ENCODE peak calls at places on chromosomes 7 and 10, in eight cellular contexts. G is cardiac muscle cell; U is activated naive CD4-positive, alpha-beta T cell treated with Interleukin-2 at 50 U/mL for 16 hours; I is ovary; N is naive thymus-derived CD4-positive, alpha-beta T cell; B is AG08396; F is activated CD8-positive, alpha-beta T cell treated with anti-CD3 and anti-CD28 coated beads for 36 hours; Q is SK-MEL-5. M is an unnamed sample.

GRCh38 chr10:23826399-23826798 is 382.5 kb upstream of the KIAA1217 start:
- DNase-seq in G (peak; percentile 80), U (no peak), I (no peak), N (no peak), B (peak; percentile 3), F (peak; percentile 12), Q (peak; percentile 20), M (peak; percentile 38)

GRCh38 chr10:103021897-103022286 is 103.8 kb downstream of the CNNM2 start:
- DNase-seq in G (no peak), U (no peak), I (no peak), N (no peak), B (peak; percentile 61), F (peak; percentile 7), Q (peak; percentile 81), M (no peak)

GRCh38 chr7:12403287-12404181 is at the start of gene VWDE:
- DNase-seq in G (peak; percentile 90), U (peak; percentile 74), I (peak; percentile 12), N (peak; percentile 54), B (peak; percentile 8), F (peak; percentile 79), Q (no peak), M (peak; percentile 52)

GRCh38 chr10:132549416-132549815 is 11.8 kb downstream of the INPP5A start:
- DNase-seq in G (no peak), U (no peak), I (peak; percentile 19), N (no peak), B (no peak), F (no peak), Q (no peak), M (no peak)

GRCh38 chr7:19928247-19928646 is 154.8 kb upstream of the TMEM196 start:
- DNase-seq in G (no peak), U (no peak), I (no peak), N (no peak), B (no peak), F (no peak), Q (no peak), M (no peak)

GRCh38 chr10:25865267-25865666 is 68.8 kb upstream of the MYO3A start:
- DNase-seq in G (no peak), U (no peak), I (no peak), N (no peak), B (no peak), F (no peak), Q (peak; percentile 63), M (no peak)

GRCh38 chr7:137931823-137932222 is 70.1 kb downstream of the CREB3L2 start:
- DNase-seq in G (no peak), U (no peak), I (no peak), N (no peak), B (no peak), F (no peak), Q (no peak), M (no peak)

GRCh38 chr7:84154991-84155781 is 39.4 kb downstream of the SEMA3A start:
- DNase-seq in G (no peak), U (no peak), I (no peak), N (no peak), B (no peak), F (no peak), Q (no peak), M (no peak)

GRCh38 chr10:96743988-96744585 is 23.8 kb upstream of the PIK3AP1 start:
- DNase-seq in G (peak; percentile 32), U (no peak), I (no peak), N (no peak), B (no peak), F (no peak), Q (peak; percentile 38), M (no peak)

GRCh38 chr7:86926732-86927131 is 132.7 kb downstream of the ELAPOR2 start:
- DNase-seq in G (peak; percentile 69), U (no peak), I (no peak), N (peak; percentile 56), B (peak; percentile 46), F (peak; percentile 42), Q (peak; percentile 86), M (peak; percentile 60)

GRCh38 chr7:468681-469590 is 50.7 kb downstream of the PDGFA start:
- DNase-seq in G (no peak), U (no peak), I (peak; percentile 9), N (no peak), B (no peak), F (peak; percentile 47), Q (no peak), M (no peak)

GRCh38 chr7:27199820-27200760 is at the start of gene HOXA13:
- DNase-seq in G (peak; percentile 67), U (no peak), I (no peak), N (no peak), B (no peak), F (peak; percentile 34), Q (peak; percentile 79), M (no peak)

GRCh38 chr7:30465342-30466170 is 13.0 kb downstream of the NOD1 start:
- DNase-seq in G (no peak), U (no peak), I (no peak), N (no peak), B (no peak), F (no peak), Q (no peak), M (no peak)

GRCh38 chr10:102593804-102594079 is 50.5 kb upstream of the TRIM8 start:
- DNase-seq in G (no peak), U (no peak), I (no peak), N (no peak), B (no peak), F (no peak), Q (no peak), M (no peak)

GRCh38 chr7:503575-504111 is 16.0 kb downstream of the PDGFA start:
- DNase-seq in G (no peak), U (no peak), I (no peak), N (no peak), B (no peak), F (no peak), Q (no peak), M (no peak)

GRCh38 chr10:5196613-5197234 is at the start of gene AKR1C4:
- DNase-seq in G (no peak), U (no peak), I (no peak), N (no peak), B (no peak), F (no peak), Q (no peak), M (no peak)

GRCh38 chr10:33556581-33556980 is 222.1 kb upstream of the NRP1 start:
- DNase-seq in G (peak; percentile 29), U (no peak), I (no peak), N (no peak), B (no peak), F (no peak), Q (no peak), M (no peak)

GRCh38 chr10:33706191-33706590 is 371.7 kb upstream of the NRP1 start:
- DNase-seq in G (no peak), U (no peak), I (no peak), N (no peak), B (no peak), F (no peak), Q (no peak), M (no peak)

GRCh38 chr7:100803398-100804161 is 23.7 kb downstream of the EPHB4 start:
- DNase-seq in G (peak; percentile 91), U (no peak), I (peak; percentile 87), N (peak; percentile 25), B (peak; percentile 94), F (peak; percentile 72), Q (peak; percentile 97), M (peak; percentile 96)

GRCh38 chr7:155490697-155491628 is 33.0 kb downstream of the EN2 start:
- DNase-seq in G (no peak), U (peak; percentile 35), I (no peak), N (no peak), B (peak; percentile 64), F (peak; percentile 69), Q (no peak), M (peak; percentile 65)

GRCh38 chr7:28483868-28484267 is 71.5 kb downstream of the CREB5 start:
- DNase-seq in G (no peak), U (no peak), I (no peak), N (no peak), B (no peak), F (no peak), Q (no peak), M (no peak)

GRCh38 chr7:138338361-138338760 is 121.7 kb upstream of the TRIM24 start:
- DNase-seq in G (no peak), U (no peak), I (peak; percentile 69), N (no peak), B (no peak), F (no peak), Q (no peak), M (peak; percentile 63)

GRCh38 chr7:69764071-69764470 is 165.8 kb downstream of the AUTS2 start:
- DNase-seq in G (no peak), U (no peak), I (no peak), N (no peak), B (no peak), F (no peak), Q (no peak), M (no peak)

GRCh38 chr10:24866615-24867583 is 85.5 kb downstream of the PRTFDC1 start:
- DNase-seq in G (no peak), U (no peak), I (peak; percentile 40), N (no peak), B (peak; percentile 53), F (no peak), Q (peak; percentile 75), M (peak; percentile 58)

GRCh38 chr10:69684020-69684980 is 54.3 kb downstream of the FAM241B start:
- DNase-seq in G (peak; percentile 29), U (no peak), I (peak; percentile 34), N (no peak), B (no peak), F (no peak), Q (no peak), M (peak; percentile 19)

GRCh38 chr7:151175793-151176311 is 8.4 kb upstream of the GBX1 start:
- DNase-seq in G (no peak), U (no peak), I (no peak), N (no peak), B (no peak), F (no peak), Q (no peak), M (no peak)

GRCh38 chr10:24552346-24553016 is 171.2 kb downstream of the ARHGAP21 start:
- DNase-seq in G (no peak), U (no peak), I (no peak), N (peak; percentile 14), B (no peak), F (peak; percentile 52), Q (peak; percentile 44), M (peak; percentile 62)

GRCh38 chr7:158824028-158824427 is 5.3 kb downstream of the ESYT2 start:
- DNase-seq in G (no peak), U (peak; percentile 66), I (no peak), N (peak; percentile 79), B (no peak), F (peak; percentile 85), Q (no peak), M (no peak)

GRCh38 chr7:43584200-43584586 is 1.3 kb downstream of the STK17A start:
- DNase-seq in G (peak; percentile 9), U (peak; percentile 34), I (peak; percentile 24), N (no peak), B (peak; percentile 40), F (peak; percentile 61), Q (peak; percentile 60), M (no peak)

GRCh38 chr10:22682237-22683192 is 31.9 kb downstream of the PIP4K2A start:
- DNase-seq in G (peak; percentile 18), U (peak; percentile 53), I (no peak), N (peak; percentile 81), B (no peak), F (peak; percentile 85), Q (no peak), M (no peak)

GRCh38 chr7:21260939-21261338 is 166.9 kb upstream of the SP4 start:
- DNase-seq in G (no peak), U (no peak), I (no peak), N (no peak), B (no peak), F (no peak), Q (no peak), M (no peak)

GRCh38 chr7:3238525-3239210 is 62.4 kb upstream of the SDK1 start:
- DNase-seq in G (no peak), U (no peak), I (no peak), N (no peak), B (no peak), F (no peak), Q (no peak), M (no peak)

GRCh38 chr10:48470115-48470892 is 134.6 kb downstream of the ARHGAP22 start:
- DNase-seq in G (peak; percentile 42), U (no peak), I (no peak), N (no peak), B (no peak), F (no peak), Q (no peak), M (no peak)

GRCh38 chr10:78777466-78778256 is 291.1 kb upstream of the ZMIZ1 start:
- DNase-seq in G (no peak), U (no peak), I (peak; percentile 70), N (no peak), B (peak; percentile 47), F (no peak), Q (peak; percentile 30), M (peak; percentile 77)